ENCODE peak calls at places on chromosome 18, in five cellular contexts. O is HCT116, J is GM12892, R is prostate gland, X is spleen. Y is an unnamed sample.

GRCh38 chr18:62957885-62958472 is 242.6 kb downstream of the PHLPP1 start:
- DNase-seq in O (peak; percentile 40), X (no peak), R (no peak), J (no peak), Y (peak; percentile 41)

GRCh38 chr18:3660719-3661118 is 210.7 kb downstream of the TGIF1 start:
- DNase-seq in R (no peak), X (no peak), J (no peak), O (no peak), Y (no peak)

GRCh38 chr18:66156946-66157687 is 406.3 kb downstream of the CDH7 start:
- DNase-seq in X (no peak), R (no peak), O (no peak), J (no peak), Y (no peak)

GRCh38 chr18:75489493-75490190 is 62.1 kb upstream of the SMIM21 start:
- DNase-seq in O (peak; percentile 81), J (no peak), R (no peak), X (no peak), Y (no peak)

GRCh38 chr18:25144835-25145234 is 207.1 kb downstream of the ZNF521 start:
- DNase-seq in X (no peak), O (no peak), J (no peak), R (no peak), Y (no peak)

GRCh38 chr18:13302611-13303267 is 84.2 kb downstream of the LDLRAD4 start:
- DNase-seq in O (no peak), X (no peak), J (no peak), R (no peak), Y (no peak)

GRCh38 chr18:10381516-10381915 is 72.9 kb upstream of the APCDD1 start:
- DNase-seq in J (no peak), R (no peak), O (no peak), X (no peak), Y (no peak)

GRCh38 chr18:47109049-47109448 is 41.3 kb downstream of the HDHD2 start:
- DNase-seq in R (no peak), X (no peak), J (no peak), O (no peak), Y (no peak)

GRCh38 chr18:57771626-57772025 is 31.5 kb downstream of the ATP8B1 start:
- DNase-seq in R (no peak), X (no peak), O (no peak), J (no peak), Y (no peak)

GRCh38 chr18:54947115-54947514 is 12.1 kb downstream of the CCDC68 start:
- DNase-seq in X (no peak), J (no peak), O (no peak), R (peak; percentile 35), Y (peak; percentile 41)

GRCh38 chr18:8515142-8515865 is 93.9 kb upstream of the RAB12 start:
- DNase-seq in O (no peak), R (no peak), J (no peak), X (no peak), Y (no peak)

GRCh38 chr18:79139206-79139605 is 70.0 kb downstream of the ATP9B start:
- DNase-seq in J (no peak), X (no peak), O (no peak), R (no peak), Y (no peak)

GRCh38 chr18:29979884-29980283 is 1062.7 kb downstream of the DSC3 start:
- DNase-seq in R (no peak), X (no peak), O (no peak), J (no peak), Y (no peak)

GRCh38 chr18:36315736-36316135 is 18.2 kb downstream of the FHOD3 start:
- DNase-seq in R (no peak), O (no peak), J (no peak), X (no peak), Y (no peak)

GRCh38 chr18:49901862-49902340 is 88.6 kb upstream of the ACAA2 start:
- DNase-seq in R (no peak), O (no peak), J (no peak), X (no peak), Y (no peak)

GRCh38 chr18:3873698-3874495 is 423.9 kb downstream of the TGIF1 start:
- DNase-seq in O (no peak), R (no peak), X (no peak), J (no peak), Y (no peak)

GRCh38 chr18:7198326-7198725 is 32.6 kb upstream of the LRRC30 start:
- DNase-seq in O (no peak), J (no peak), X (no peak), R (no peak), Y (no peak)

GRCh38 chr18:7177131-7177744 is 53.7 kb upstream of the LRRC30 start:
- DNase-seq in X (no peak), O (no peak), J (no peak), R (peak; percentile 47), Y (no peak)

DNA sequence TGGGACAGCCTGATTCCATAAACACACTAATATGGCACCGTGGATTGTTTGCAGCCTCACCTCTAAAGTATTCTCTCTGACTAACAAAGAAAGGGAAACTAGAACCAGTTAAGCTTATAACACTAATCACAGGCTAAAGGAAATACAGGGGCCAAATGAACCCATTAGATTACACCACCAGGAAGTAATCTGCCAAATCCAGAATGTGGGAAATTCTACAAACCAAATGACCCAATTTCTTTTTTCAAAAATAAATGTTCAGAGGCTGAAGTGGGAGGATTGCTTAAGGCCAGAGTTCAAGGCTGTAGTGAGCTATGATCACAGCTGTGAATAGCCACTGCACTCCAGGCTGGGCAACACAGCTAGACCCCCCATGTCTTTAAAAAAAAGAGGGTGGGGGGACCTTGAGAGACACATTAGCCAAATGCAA is 1.5 kb upstream of the MPPE1 start:
- DNase-seq in R (no peak), X (no peak), O (no peak), J (no peak), Y (no peak)
- TF ChIP-seq POLR2AphosphoS5 in R (no peak), X (no peak), O (no peak), J (no peak), Y (no peak)

DNA sequence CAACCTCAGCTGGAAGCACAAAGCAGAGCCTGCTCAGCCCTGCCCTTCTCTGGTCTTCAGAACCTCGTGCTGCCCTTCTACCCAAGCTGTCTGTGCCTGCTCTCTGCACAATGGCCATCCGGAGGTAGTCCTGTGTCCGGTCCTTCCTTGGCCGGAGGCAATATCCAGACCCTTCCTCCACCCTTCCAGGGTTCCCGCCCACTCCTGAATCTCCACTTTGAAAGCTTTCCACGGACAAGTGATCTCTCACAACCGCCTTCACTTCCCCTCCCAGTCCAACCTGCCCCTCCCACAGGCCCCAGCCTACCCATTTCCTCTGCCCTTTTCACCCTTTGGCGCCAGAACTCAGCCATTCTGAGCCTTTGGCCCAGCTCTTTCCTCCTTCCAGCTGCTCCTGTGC is 236.5 kb upstream of the SMAD2 start:
- DNase-seq in O (no peak), J (no peak), X (peak; percentile 84), R (no peak), Y (peak; percentile 45)
- TF ChIP-seq POLR2AphosphoS5 in O (no peak), J (no peak), X (peak; percentile 71), R (no peak), Y (no peak)

DNA sequence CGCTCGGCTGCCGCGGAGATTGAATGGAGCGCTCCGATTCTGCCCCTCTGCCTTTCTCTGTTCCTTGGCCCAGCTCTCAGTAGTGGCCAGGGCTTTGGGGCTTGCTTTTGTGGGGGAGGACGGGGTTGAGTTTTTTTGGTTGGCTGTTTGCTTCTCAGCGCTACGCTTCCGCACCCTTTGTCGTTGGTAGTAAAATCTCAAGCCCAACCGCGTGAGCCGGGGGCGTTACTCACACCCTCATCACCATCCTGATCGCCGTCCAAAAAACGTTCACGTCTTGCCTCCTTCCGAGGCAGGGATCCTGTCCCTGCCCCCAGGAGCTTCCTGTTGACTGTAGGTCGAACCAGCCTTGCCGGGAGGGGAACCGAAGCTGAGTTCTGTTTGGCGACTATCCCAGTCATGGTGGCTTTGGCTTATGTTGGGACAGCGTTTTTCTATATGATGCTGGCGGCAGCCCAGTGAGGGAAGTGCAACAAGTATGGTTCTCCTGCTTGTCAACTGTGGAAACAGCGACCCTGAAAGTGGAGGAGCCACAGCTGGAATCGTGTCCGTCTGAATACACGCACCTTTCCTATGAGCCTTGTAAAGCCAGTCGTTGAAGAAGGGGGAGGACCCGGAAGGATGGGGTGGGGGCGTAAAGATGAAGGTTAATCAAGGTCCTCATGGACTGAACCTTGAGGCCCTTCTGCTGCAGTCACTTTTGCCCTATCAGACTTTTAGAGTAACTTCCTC is 797 bp upstream of the YES1 start:
- DNase-seq in J (no peak), O (peak; percentile 51), X (peak; percentile 91), R (peak; percentile 61), Y (peak; percentile 66)
- TF ChIP-seq POLR2AphosphoS5 in J (no peak), O (no peak), X (peak; percentile 81), R (peak; percentile 37), Y (peak; percentile 51)

GRCh38 chr18:23498877-23499570 is 4.3 kb upstream of the RMC1 start:
- DNase-seq in J (no peak), O (peak; percentile 59), R (peak; percentile 49), X (peak; percentile 91), Y (peak; percentile 76)
- TF ChIP-seq POLR2AphosphoS5 in J (no peak), O (no peak), R (no peak), X (no peak), Y (no peak)

Y was measured in stomach.